ENCODE peak calls at places on chromosomes 4 and X, in five cellular contexts. A is suprapubic skin, M is body of pancreas, X is small intestine, J is hepatocyte. L is an unnamed sample.
A peak's percentile ranks its signal among the peaks of the same experiment; 100 is the strongest.

GRCh38 chr4:85672116-85672515 is 197.2 kb downstream of the ARHGAP24 start:
- DNase-seq in A (no peak), M (no peak), X (no peak), J (no peak), L (no peak)

GRCh38 chrX:56618250-56618649 is 54.8 kb downstream of the UBQLN2 start:
- DNase-seq in A (no peak), M (no peak), X (no peak), J (no peak), L (no peak)

GRCh38 chrX:110172215-110172614 is 145.7 kb downstream of the AMMECR1 start:
- DNase-seq in A (no peak), M (no peak), X (no peak), J (no peak), L (no peak)

GRCh38 chrX:21840199-21840557 is 761 bp downstream of the MBTPS2 start:
- DNase-seq in A (no peak), M (no peak), X (peak; percentile 1), J (no peak), L (no peak)

GRCh38 chrX:130336531-130336930 is 3.2 kb upstream of the SLC25A14 start:
- DNase-seq in A (no peak), M (no peak), X (no peak), J (no peak), L (no peak)

GRCh38 chr4:26136615-26137014 is 184.2 kb upstream of the RBPJ start:
- DNase-seq in A (no peak), M (no peak), X (no peak), J (no peak), L (no peak)

GRCh38 chr4:54228064-54228527 is 997 bp upstream of the PDGFRA start:
- DNase-seq in A (peak; percentile 90), M (peak; percentile 59), X (no peak), J (peak; percentile 91), L (peak; percentile 93)

GRCh38 chr4:113707013-113707412 is 54.5 kb downstream of the CAMK2D start:
- DNase-seq in A (no peak), M (no peak), X (no peak), J (no peak), L (no peak)

GRCh38 chr4:140092094-140092820 is 61.7 kb downstream of the MAML3 start:
- DNase-seq in A (peak; percentile 80), M (peak; percentile 43), X (peak; percentile 71), J (peak; percentile 66), L (no peak)

GRCh38 chrX:121010218-121010617 is 24.7 kb upstream of the CT47A1 start:
- DNase-seq in A (no peak), M (no peak), X (no peak), J (no peak), L (no peak)

GRCh38 chr4:185165605-185166063 is 22.6 kb downstream of the SLC25A4 start:
- DNase-seq in A (no peak), M (no peak), X (peak; percentile 20), J (no peak), L (no peak)

GRCh38 chrX:150546711-150547153 is 21.7 kb upstream of the MTM1 start:
- DNase-seq in A (no peak), M (no peak), X (no peak), J (peak; percentile 17), L (no peak)

GRCh38 chr4:7367361-7367760 is 67.4 kb downstream of the PSAPL1 start:
- DNase-seq in A (no peak), M (no peak), X (no peak), J (no peak), L (no peak)

GRCh38 chr4:4395849-4396627 is 9.1 kb downstream of the NSG1 start:
- DNase-seq in A (no peak), M (no peak), X (no peak), J (peak; percentile 53), L (no peak)

GRCh38 chr4:13523591-13524503 is 20.5 kb downstream of the NKX3-2 start:
- DNase-seq in A (no peak), M (no peak), X (no peak), J (no peak), L (no peak)

GRCh38 chr4:125796138-125796537 is 481.4 kb downstream of the FAT4 start:
- DNase-seq in A (no peak), M (no peak), X (peak; percentile 4), J (no peak), L (no peak)

GRCh38 chr4:108303488-108304177 is 134.9 kb upstream of the LEF1 start:
- DNase-seq in A (no peak), M (no peak), X (no peak), J (no peak), L (peak; percentile 48)

GRCh38 chrX:37921758-37922157 is 74.4 kb upstream of the DYNLT3 start:
- DNase-seq in A (no peak), M (no peak), X (no peak), J (no peak), L (peak; percentile 58)

GRCh38 chr4:177171588-177171987 is 138.1 kb upstream of the NEIL3 start:
- DNase-seq in A (no peak), M (no peak), X (no peak), J (no peak), L (no peak)

GRCh38 chrX:30864383-30864785 is 24.7 kb downstream of the TAB3 start:
- DNase-seq in A (no peak), M (no peak), X (no peak), J (no peak), L (no peak)

GRCh38 chr4:164847016-164847415 is 30.0 kb upstream of the APELA start:
- DNase-seq in A (no peak), M (no peak), X (no peak), J (no peak), L (no peak)

GRCh38 chrX:1389993-1390285 is 2.0 kb downstream of the SLC25A6 start:
- DNase-seq in A (no peak), M (no peak), X (no peak), J (no peak), L (no peak)

GRCh38 chrX:38664285-38664684 is 102.9 kb downstream of the TSPAN7 start:
- DNase-seq in A (no peak), M (peak; percentile 18), X (peak; percentile 47), J (peak; percentile 65), L (peak; percentile 2)

GRCh38 chr4:113636877-113637276 is 124.7 kb downstream of the CAMK2D start:
- DNase-seq in A (no peak), M (no peak), X (peak; percentile 56), J (no peak), L (peak; percentile 41)

GRCh38 chr4:146049802-146050201 is 111.2 kb upstream of the ZNF827 start:
- DNase-seq in A (no peak), M (no peak), X (no peak), J (no peak), L (no peak)

GRCh38 chrX:66018585-66019309 is 21.1 kb downstream of the VSIG4 start:
- DNase-seq in A (no peak), M (no peak), X (no peak), J (no peak), L (no peak)

GRCh38 chrX:66017659-66018170 is 22.2 kb downstream of the VSIG4 start:
- DNase-seq in A (no peak), M (no peak), X (no peak), J (no peak), L (no peak)

GRCh38 chrX:66015906-66016689 is 23.8 kb downstream of the VSIG4 start:
- DNase-seq in A (no peak), M (no peak), X (no peak), J (no peak), L (no peak)

GRCh38 chrX:66015152-66015827 is 24.6 kb downstream of the VSIG4 start:
- DNase-seq in A (no peak), M (no peak), X (peak; percentile 20), J (no peak), L (no peak)

GRCh38 chrX:66016905-66017658 is 22.8 kb downstream of the VSIG4 start:
- DNase-seq in A (no peak), M (no peak), X (no peak), J (no peak), L (no peak)
- H3K9me3 ChIP-seq in A (no peaks in the 10 kb centered on the region), M (no peaks in the 10 kb centered on the region), X (no peaks in the 10 kb centered on the region), J (no peaks in the 10 kb centered on the region), L (no peaks in the 10 kb centered on the region)

DNA sequence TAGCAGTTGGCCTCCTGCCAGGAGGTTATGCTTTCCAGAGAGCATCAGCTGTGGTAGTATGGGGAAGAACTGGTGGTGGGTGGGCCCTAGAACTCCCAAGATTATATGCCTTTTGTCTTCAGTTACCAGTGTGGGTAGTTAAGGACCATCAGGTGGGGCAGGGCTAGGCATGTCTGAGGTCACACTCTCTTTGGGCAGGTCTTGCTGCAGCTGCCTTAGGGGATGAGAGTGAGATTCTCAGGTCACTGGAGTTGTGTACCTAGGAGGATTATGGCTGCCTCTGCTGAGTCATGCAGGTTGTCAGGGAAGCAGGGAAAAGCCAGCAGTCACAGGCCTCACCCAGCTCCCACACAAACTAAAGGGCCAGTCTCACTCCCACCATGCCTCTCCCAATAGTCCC is 172.9 kb upstream of the GYPA start:
- DNase-seq in A (no peak), M (no peak), X (no peak), J (no peak), L (no peak)
- H3K9me3 ChIP-seq in A (no peaks in the 10 kb centered on the region), M (no peaks in the 10 kb centered on the region), X (peaks cover 2% of the 10 kb centered on the region), J (no peaks in the 10 kb centered on the region), L (no peaks in the 10 kb centered on the region)

GRCh38 chrX:78957049-78957767 is 12.0 kb downstream of the P2RY10 start:
- DNase-seq in A (no peak), M (no peak), X (no peak), J (no peak), L (no peak)
- H3K9me3 ChIP-seq in A (no peaks in the 10 kb centered on the region), M (no peaks in the 10 kb centered on the region), X (no peaks in the 10 kb centered on the region), J (no peaks in the 10 kb centered on the region), L (no peaks in the 10 kb centered on the region)

GRCh38 chrX:143994206-143994605 is 110.3 kb downstream of the UBE2NL start:
- DNase-seq in A (no peak), M (no peak), X (no peak), J (no peak), L (no peak)
- H3K9me3 ChIP-seq in A (no peaks in the 10 kb centered on the region), M (no peaks in the 10 kb centered on the region), X (no peaks in the 10 kb centered on the region), J (no peaks in the 10 kb centered on the region), L (no peaks in the 10 kb centered on the region)

GRCh38 chrX:117092641-117093040 is 629.9 kb upstream of the CT83 start:
- DNase-seq in A (no peak), M (no peak), X (no peak), J (no peak), L (no peak)
- H3K9me3 ChIP-seq in A (no peaks in the 10 kb centered on the region), M (no peaks in the 10 kb centered on the region), X (no peaks in the 10 kb centered on the region), J (peaks cover 19% of the 10 kb centered on the region), L (peaks cover 3% of the 10 kb centered on the region)

DNA sequence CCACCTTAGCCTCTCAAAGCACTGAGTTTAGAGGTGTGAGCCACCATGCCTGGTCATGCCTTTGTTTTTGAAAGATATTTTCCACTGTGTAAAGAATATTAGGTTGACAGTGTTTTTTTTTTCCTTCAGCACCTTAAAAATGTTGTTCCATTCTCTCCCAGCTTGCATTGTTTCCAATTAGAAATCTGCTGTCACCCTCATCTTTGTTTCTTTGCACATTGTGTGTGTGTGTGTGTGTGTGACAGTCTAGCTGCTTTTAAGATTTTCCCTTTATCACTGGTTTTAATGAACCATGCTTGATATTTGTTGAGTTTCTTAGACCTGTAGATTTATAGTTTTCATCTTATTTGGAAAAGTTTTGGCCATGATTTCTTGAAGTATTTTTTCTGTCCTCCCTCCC is 79.0 kb upstream of the NKX1-1 start:
- DNase-seq in A (no peak), M (no peak), X (no peak), J (no peak), L (no peak)
- H3K9me3 ChIP-seq in A (peaks cover 2% of the 10 kb centered on the region), M (no peaks in the 10 kb centered on the region), X (peaks cover 2% of the 10 kb centered on the region), J (no peaks in the 10 kb centered on the region), L (no peaks in the 10 kb centered on the region)

L was measured in SJSA1.